ENCODE peak calls at places on chromosomes 16 and 17, in four cellular contexts. U, W, L and P are unnamed samples.

GRCh38 chr16:75486014-75486404 is 9.2 kb downstream of the CHST6 start:
- DNase-seq in U (no peak), W (no peak), L (no peak), P (no peak)

GRCh38 chr16:57013268-57013667 is 23.9 kb downstream of the NLRC5 start:
- DNase-seq in U (no peak), W (no peak), L (no peak), P (no peak)

GRCh38 chr16:58128721-58129096 is 472 bp downstream of the CFAP20 start:
- DNase-seq in U (peak; percentile 67), W (no peak), L (no peak), P (no peak)

GRCh38 chr16:56424791-56425438 is 430 bp downstream of the AMFR start:
- DNase-seq in U (peak; percentile 79), W (no peak), L (no peak), P (no peak)

GRCh38 chr17:81385320-81386111 is 9.7 kb upstream of the BAHCC1 start:
- DNase-seq in U (no peak), W (no peak), L (no peak), P (peak; percentile 64)

GRCh38 chr17:53219821-53220220 is 602.9 kb upstream of the KIF2B start:
- DNase-seq in U (no peak), W (no peak), L (no peak), P (no peak)

GRCh38 chr17:68710976-68711375 is 109.8 kb upstream of the FAM20A start:
- DNase-seq in U (no peak), W (no peak), L (no peak), P (no peak)

GRCh38 chr17:4900231-4901107 is 1.1 kb downstream of the C17orf107 start:
- DNase-seq in U (no peak), W (no peak), L (no peak), P (no peak)

GRCh38 chr17:68197997-68198930 is 49.6 kb upstream of the AMZ2 start:
- DNase-seq in U (no peak), W (no peak), L (no peak), P (no peak)

GRCh38 chr17:38322897-38323296 is 20.9 kb downstream of the GPR179 start:
- DNase-seq in U (no peak), W (no peak), L (no peak), P (no peak)

GRCh38 chr16:12271006-12271405 is 294.5 kb downstream of the SNX29 start:
- DNase-seq in U (peak; percentile 42), W (no peak), L (peak; percentile 39), P (peak; percentile 52)

GRCh38 chr16:4923853-4924252 is 13.1 kb downstream of the PPL start:
- DNase-seq in U (no peak), W (no peak), L (no peak), P (no peak)

GRCh38 chr17:71098071-71098470 is 928.7 kb downstream of the KCNJ2 start:
- DNase-seq in U (no peak), W (no peak), L (no peak), P (no peak)

GRCh38 chr16:13122074-13122473 is 220.7 kb downstream of the SHISA9 start:
- DNase-seq in U (no peak), W (no peak), L (no peak), P (no peak)

GRCh38 chr17:76528528-76529223 is 8.8 kb downstream of the CYGB start:
- DNase-seq in U (peak; percentile 90), W (no peak), L (no peak), P (no peak)

GRCh38 chr16:14248791-14249190 is 177.7 kb downstream of the MRTFB start:
- DNase-seq in U (no peak), W (no peak), L (no peak), P (no peak)

GRCh38 chr17:63535640-63536039 is 12.5 kb downstream of the KCNH6 start:
- DNase-seq in U (no peak), W (no peak), L (no peak), P (no peak)

GRCh38 chr16:64700628-64701027 is 421.2 kb downstream of the CDH11 start:
- DNase-seq in U (no peak), W (no peak), L (no peak), P (no peak)

GRCh38 chr17:46143827-46144236 is 49.4 kb downstream of the KANSL1 start:
- DNase-seq in U (no peak), W (no peak), L (no peak), P (no peak)

GRCh38 chr16:19283637-19284036 is 1.9 kb upstream of the CLEC19A start:
- DNase-seq in U (no peak), W (no peak), L (peak; percentile 51), P (no peak)

GRCh38 chr16:70523013-70523620 is at the start of gene COG4:
- DNase-seq in U (peak; percentile 89), W (peak; percentile 58), L (peak; percentile 88), P (peak; percentile 83)

GRCh38 chr16:70526403-70526802 is 2.8 kb downstream of the SF3B3 start:
- DNase-seq in U (no peak), W (no peak), L (no peak), P (no peak)

GRCh38 chr16:70523621-70524405 is at the start of gene SF3B3:
- DNase-seq in U (peak; percentile 80), W (no peak), L (peak; percentile 79), P (peak; percentile 73)

GRCh38 chr16:70522216-70523000 is 946 bp downstream of the COG4 start:
- DNase-seq in U (no peak), W (no peak), L (no peak), P (no peak)

DNA sequence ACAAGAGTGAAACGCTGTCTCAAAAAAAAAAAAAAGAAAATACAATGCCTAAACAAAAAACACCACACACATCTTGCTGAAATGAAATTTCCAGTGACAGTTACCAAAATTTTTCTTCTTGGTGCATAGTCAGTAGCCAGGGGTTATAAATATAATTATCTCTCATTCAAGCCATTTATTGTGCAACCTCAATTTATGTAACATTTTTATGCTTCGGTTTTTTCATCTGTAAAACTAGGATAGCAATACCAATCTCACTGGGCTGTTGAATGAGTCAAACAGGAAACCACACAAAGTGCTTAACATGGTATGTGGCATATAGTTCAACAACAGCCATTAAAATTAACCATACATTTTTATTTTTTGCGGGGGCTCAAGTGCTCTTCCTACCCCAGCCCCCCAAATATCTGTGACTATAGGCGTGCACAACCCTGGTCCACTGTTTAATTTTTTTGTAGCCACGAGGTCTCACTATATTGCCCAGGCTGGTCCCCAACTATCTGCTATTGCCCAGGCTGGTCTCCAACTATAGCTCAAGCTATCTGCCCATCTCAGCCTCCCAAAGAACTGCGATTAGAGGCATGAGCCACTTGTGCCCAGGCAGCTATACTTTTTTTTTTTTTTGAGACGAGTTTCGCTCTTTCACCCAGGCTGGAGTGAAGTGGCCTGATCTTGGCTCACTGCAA is 2.6 kb downstream of the COG4 start:
- DNase-seq in U (no peak), W (no peak), L (no peak), P (no peak)
- TF ChIP-seq SMC3 in U (no peak), W (no peak), L (no peak), P (no peak)

GRCh38 chr16:87438611-87438985 is 46.5 kb downstream of the MAP1LC3B start:
- DNase-seq in U (no peak), W (no peak), L (no peak), P (no peak)

GRCh38 chr16:87441886-87442580 is 49.9 kb downstream of the MAP1LC3B start:
- DNase-seq in U (no peak), W (no peak), L (no peak), P (no peak)

GRCh38 chr16:87437911-87438610 is 45.9 kb downstream of the MAP1LC3B start:
- DNase-seq in U (no peak), W (no peak), L (no peak), P (no peak)

GRCh38 chr16:87437327-87437726 is 45.2 kb downstream of the MAP1LC3B start:
- DNase-seq in U (no peak), W (no peak), L (no peak), P (no peak)

DNA sequence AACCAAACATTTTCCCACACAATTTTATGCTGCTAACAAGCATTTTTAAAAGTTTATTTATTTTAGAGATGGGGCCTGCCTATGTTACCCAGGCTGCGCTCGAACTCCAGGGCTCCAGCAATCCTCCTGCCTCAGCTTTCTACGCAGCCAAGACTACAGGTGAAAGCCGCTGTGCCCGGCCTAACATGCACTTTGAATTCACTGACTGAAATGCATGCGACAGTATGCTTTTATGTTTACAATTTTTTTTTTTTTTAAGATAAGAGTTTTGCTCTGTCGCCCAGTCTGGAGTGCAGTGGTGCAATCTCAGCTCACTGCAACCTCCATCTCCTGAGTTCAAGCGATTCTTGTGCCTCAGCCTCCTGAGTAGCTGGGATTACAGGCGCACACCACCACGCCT is 47.8 kb downstream of the MAP1LC3B start:
- DNase-seq in U (no peak), W (no peak), L (no peak), P (no peak)
- TF ChIP-seq POLR2A in U (no peak), W (no peak), L (no peak), P (no peak)

GRCh38 chr16:24851700-24852099 is 5.9 kb downstream of the SLC5A11 start:
- DNase-seq in U (no peak), W (no peak), L (peak; percentile 63), P (no peak)
- TF ChIP-seq MYC in U (no peak), W (no peak), L (no peak), P (no peak)

GRCh38 chr16:50683689-50684374 is 2.7 kb upstream of the SNX20 start:
- DNase-seq in U (no peak), W (peak; percentile 87), L (no peak), P (no peak)
- TF ChIP-seq SMC3 in U (no peak), W (no peak), L (no peak), P (no peak)